ENCODE peak calls at places on chromosomes 2 and 18, in four cellular contexts. P is A549, E is astrocyte of the spinal cord, L is fibroblast of mammary gland. H is an unnamed sample.

GRCh38 chr18:42275949-42276730 is 321.1 kb downstream of the PIK3C3 start:
- DNase-seq in P (no peak), L (no peak), E (no peak), H (no peak)

GRCh38 chr18:49839012-49839411 is 25.7 kb upstream of the ACAA2 start:
- DNase-seq in P (peak), E (peak), L (peak), H (no peak)

GRCh38 chr2:159788218-159788617 is 9.8 kb downstream of the CD302 start:
- DNase-seq in E (no peak), L (no peak), P (no peak), H (peak)

GRCh38 chr2:88265352-88265960 is 95.3 kb downstream of the THNSL2 start:
- DNase-seq in L (peak), P (peak), E (peak), H (peak)

GRCh38 chr2:200104015-200104414 is 148.6 kb downstream of the MAIP1 start:
- DNase-seq in P (peak), L (peak), E (peak), H (no peak)

GRCh38 chr2:37472959-37473358 is 128.5 kb downstream of the QPCT start:
- DNase-seq in P (peak), L (peak), E (peak), H (peak)

GRCh38 chr2:197784956-197785941 is at the start of gene BOLL:
- DNase-seq in P (no peak), E (no peak), L (no peak), H (no peak)

GRCh38 chr2:18788590-18788989 is 199.2 kb upstream of the NT5C1B start:
- DNase-seq in E (peak), L (peak), P (no peak), H (no peak)

GRCh38 chr2:239311132-239312040 is 89.4 kb downstream of the HDAC4 start:
- DNase-seq in L (peak), P (no peak), E (no peak), H (peak)

GRCh38 chr2:72743481-72743880 is 82.4 kb downstream of the EXOC6B start:
- DNase-seq in L (no peak), E (no peak), P (peak), H (peak)

GRCh38 chr2:37560863-37561614 is 110.4 kb downstream of the CDC42EP3 start:
- DNase-seq in L (no peak), P (no peak), E (no peak), H (no peak)

GRCh38 chr2:138712212-138712979 is 67.8 kb downstream of the NXPH2 start:
- DNase-seq in E (peak), L (peak), P (no peak), H (no peak)

GRCh38 chr2:10030311-10030736 is 13.0 kb upstream of the KLF11 start:
- DNase-seq in L (no peak), P (no peak), E (no peak), H (peak)

GRCh38 chr2:218406949-218407703 is 7.5 kb downstream of the CTDSP1 start:
- DNase-seq in P (no peak), E (peak), L (peak), H (peak)

GRCh38 chr2:239663364-239663924 is 262.6 kb upstream of the HDAC4 start:
- DNase-seq in E (no peak), P (no peak), L (no peak), H (no peak)

GRCh38 chr2:222169346-222169745 is 129.5 kb downstream of the PAX3 start:
- DNase-seq in P (no peak), E (peak), L (no peak), H (no peak)

GRCh38 chr2:211085056-211085680 is 528.8 kb downstream of the CPS1 start:
- DNase-seq in L (peak), E (peak), P (peak), H (peak)

GRCh38 chr2:18404708-18405107 is 155.7 kb downstream of the RDH14 start:
- DNase-seq in L (no peak), E (no peak), P (peak), H (peak)

GRCh38 chr2:173697929-173698328 is 267.2 kb downstream of the SP3 start:
- DNase-seq in L (no peak), E (no peak), P (no peak), H (no peak)

GRCh38 chr2:84939426-84940087 is 31.4 kb upstream of the KCMF1 start:
- DNase-seq in P (peak), E (no peak), L (no peak), H (no peak)

GRCh38 chr2:215680605-215681598 is 245.0 kb upstream of the FN1 start:
- DNase-seq in L (peak), E (peak), P (peak), H (peak)

GRCh38 chr2:242051440-242051839 is 181.9 kb downstream of the RTP5 start:
- DNase-seq in L (no peak), E (no peak), P (no peak), H (no peak)

GRCh38 chr2:163155279-163155883 is 316.8 kb upstream of the KCNH7 start:
- DNase-seq in E (peak), L (peak), P (peak), H (peak)

H was measured in DMS53.